ENCODE peak calls at places on chromosomes 7 and 10, in four cellular contexts. One of them, this sample, is unnamed.
A peak's percentile ranks its signal among the peaks of the same experiment; 100 is the strongest.

GRCh38 chr7:100826546-100827329 is 585 bp downstream of the EPHB4 start:
- DNase-seq in mesothelial cell of epicardium: no peak
- DNase-seq in Calu3: no peak
- DNase-seq in right atrium auricular region: no peak
- DNase-seq in this sample: no peak

GRCh38 chr10:49679480-49679893 is at the start of gene C10orf53:
- DNase-seq in right atrium auricular region: peak; percentile 36
- DNase-seq in mesothelial cell of epicardium: peak; percentile 46
- DNase-seq in Calu3: no peak
- DNase-seq in this sample: peak; percentile 83

GRCh38 chr10:130214431-130214830 is 78.2 kb downstream of the GLRX3 start:
- DNase-seq in Calu3: no peak
- DNase-seq in right atrium auricular region: no peak
- DNase-seq in mesothelial cell of epicardium: no peak
- DNase-seq in this sample: no peak

GRCh38 chr10:30882281-30882680 is 149.4 kb downstream of the ZNF438 start:
- DNase-seq in right atrium auricular region: no peak
- DNase-seq in mesothelial cell of epicardium: no peak
- DNase-seq in Calu3: no peak
- DNase-seq in this sample: no peak

GRCh38 chr7:39493929-39494328 is 72.3 kb upstream of the YAE1 start:
- DNase-seq in mesothelial cell of epicardium: no peak
- DNase-seq in Calu3: no peak
- DNase-seq in right atrium auricular region: no peak
- DNase-seq in this sample: no peak

GRCh38 chr7:107579881-107580715 is at the start of gene BCAP29:
- DNase-seq in right atrium auricular region: peak; percentile 76
- DNase-seq in Calu3: peak; percentile 67
- DNase-seq in mesothelial cell of epicardium: peak; percentile 48
- DNase-seq in this sample: peak; percentile 90

GRCh38 chr10:127210936-127211335 is 14.5 kb upstream of the INSYN2A start:
- DNase-seq in right atrium auricular region: no peak
- DNase-seq in mesothelial cell of epicardium: no peak
- DNase-seq in Calu3: no peak
- DNase-seq in this sample: no peak

GRCh38 chr10:43939939-43940810 is 291.5 kb upstream of the ZNF32 start:
- DNase-seq in Calu3: no peak
- DNase-seq in mesothelial cell of epicardium: no peak
- DNase-seq in right atrium auricular region: peak; percentile 54
- DNase-seq in this sample: peak; percentile 49

GRCh38 chr7:43668035-43668434 is 61.3 kb downstream of the COA1 start:
- DNase-seq in mesothelial cell of epicardium: no peak
- DNase-seq in right atrium auricular region: no peak
- DNase-seq in Calu3: no peak
- DNase-seq in this sample: no peak

GRCh38 chr10:85557706-85558105 is 808.9 kb downstream of the GRID1 start:
- DNase-seq in right atrium auricular region: no peak
- DNase-seq in mesothelial cell of epicardium: no peak
- DNase-seq in Calu3: no peak
- DNase-seq in this sample: no peak

GRCh38 chr7:127514499-127514898 is 70.9 kb downstream of the GCC1 start:
- DNase-seq in Calu3: peak; percentile 13
- DNase-seq in right atrium auricular region: no peak
- DNase-seq in mesothelial cell of epicardium: no peak
- DNase-seq in this sample: no peak

GRCh38 chr7:28550580-28551205 is 138.4 kb downstream of the CREB5 start:
- DNase-seq in right atrium auricular region: no peak
- DNase-seq in mesothelial cell of epicardium: no peak
- DNase-seq in Calu3: no peak
- DNase-seq in this sample: no peak

GRCh38 chr10:78992333-78992732 is 76.4 kb upstream of the ZMIZ1 start:
- DNase-seq in right atrium auricular region: no peak
- DNase-seq in mesothelial cell of epicardium: no peak
- DNase-seq in Calu3: no peak
- DNase-seq in this sample: no peak

GRCh38 chr10:103676851-103677417 is 178.4 kb downstream of the SH3PXD2A start:
- DNase-seq in mesothelial cell of epicardium: no peak
- DNase-seq in right atrium auricular region: peak; percentile 91
- DNase-seq in Calu3: no peak
- DNase-seq in this sample: no peak

GRCh38 chr10:15624405-15625191 is 95.1 kb downstream of the ITGA8 start:
- DNase-seq in Calu3: no peak
- DNase-seq in right atrium auricular region: no peak
- DNase-seq in mesothelial cell of epicardium: no peak
- DNase-seq in this sample: no peak

GRCh38 chr10:119120413-119120867 is 16.5 kb downstream of the DENND10 start:
- DNase-seq in right atrium auricular region: no peak
- DNase-seq in Calu3: no peak
- DNase-seq in mesothelial cell of epicardium: no peak
- DNase-seq in this sample: no peak

GRCh38 chr7:150402671-150403321 is 23.7 kb downstream of the ZNF775 start:
- DNase-seq in Calu3: no peak
- DNase-seq in right atrium auricular region: no peak
- DNase-seq in mesothelial cell of epicardium: no peak
- DNase-seq in this sample: no peak